ENCODE peak calls at places on chromosome 12, in seven cellular contexts. Z, F, N, V, U, S and O are unnamed samples.

GRCh38 chr12:66964629-66965028 is 285.8 kb upstream of the GRIP1 start:
- DNase-seq in Z (peak; percentile 13), N (no peak), F (no peak), U (no peak), V (no peak), S (no peak), O (no peak)

GRCh38 chr12:122282066-122282465 is 15.8 kb upstream of the VPS33A start:
- DNase-seq in N (peak; percentile 1), V (no peak), S (peak; percentile 48), U (no peak), Z (peak; percentile 76), F (no peak), O (no peak)

GRCh38 chr12:50055831-50056628 is 1.4 kb upstream of the ASIC1 start:
- DNase-seq in Z (peak; percentile 50), U (peak; percentile 82), V (peak; percentile 41), N (peak; percentile 41), F (peak; percentile 70), S (peak; percentile 71), O (peak; percentile 53)

GRCh38 chr12:67940780-67941243 is 48.4 kb upstream of the IFNG-AS1 start:
- DNase-seq in V (no peak), U (no peak), S (peak; percentile 15), F (peak; percentile 63), Z (peak; percentile 87), N (no peak), O (no peak)

GRCh38 chr12:68784015-68784414 is 24.0 kb upstream of the MDM2 start:
- DNase-seq in Z (peak; percentile 56), V (no peak), U (no peak), F (no peak), N (no peak), S (no peak), O (no peak)

GRCh38 chr12:96425321-96425720 is 25.1 kb upstream of the CDK17 start:
- DNase-seq in F (no peak), S (peak; percentile 44), V (no peak), N (no peak), U (no peak), Z (peak; percentile 57), O (no peak)

GRCh38 chr12:122423258-122424165 is 1.0 kb upstream of the CLIP1 start:
- DNase-seq in Z (peak; percentile 87), F (peak; percentile 48), S (no peak), U (peak; percentile 44), N (peak; percentile 39), V (peak; percentile 69), O (no peak)

GRCh38 chr12:32859389-32859788 is 37.2 kb downstream of the PKP2 start:
- DNase-seq in U (no peak), N (no peak), V (no peak), F (no peak), Z (no peak), S (no peak), O (no peak)

GRCh38 chr12:130364578-130364977 is 26.9 kb downstream of the PIWIL1 start:
- DNase-seq in N (no peak), Z (no peak), V (no peak), S (no peak), U (no peak), F (no peak), O (no peak)

GRCh38 chr12:13981296-13981962 is at the start of gene GRIN2B:
- DNase-seq in F (peak; percentile 22), S (no peak), V (peak; percentile 27), N (peak; percentile 34), Z (no peak), U (no peak), O (no peak)

GRCh38 chr12:31370645-31371620 is 45.0 kb upstream of the SINHCAF start:
- DNase-seq in F (peak; percentile 53), V (peak; percentile 47), U (no peak), Z (no peak), N (no peak), S (no peak), O (no peak)

GRCh38 chr12:80937391-80938238 is at the start of gene LIN7A:
- DNase-seq in S (peak; percentile 26), F (peak; percentile 76), N (peak; percentile 48), V (peak; percentile 41), U (peak; percentile 41), Z (peak; percentile 43), O (no peak)

GRCh38 chr12:6612652-6613014 is 5.5 kb upstream of the CHD4 start:
- DNase-seq in V (no peak), S (no peak), Z (no peak), N (no peak), U (no peak), F (no peak), O (no peak)